ENCODE peak calls at places on chromosome 3, in seven cellular contexts. X, A, K, N, U, B and O are unnamed samples.
A peak's percentile ranks its signal among the peaks of the same experiment; 100 is the strongest.

GRCh38 chr3:171462224-171462623 is 2.0 kb upstream of the TNIK start:
- DNase-seq in X (no peak), A (no peak), K (no peak), N (no peak), U (no peak), B (no peak), O (no peak)

GRCh38 chr3:57068437-57069089 is 8.1 kb downstream of the SPATA12 start:
- DNase-seq in X (no peak), A (peak; percentile 81), K (peak; percentile 79), N (peak; percentile 77), U (no peak), B (no peak), O (no peak)

GRCh38 chr3:74883690-74884089 is 269.2 kb upstream of the CNTN3 start:
- DNase-seq in X (no peak), A (no peak), K (no peak), N (no peak), U (no peak), B (no peak), O (no peak)

GRCh38 chr3:126982522-126983175 is at the start of gene PLXNA1:
- DNase-seq in X (peak; percentile 90), A (peak; percentile 64), K (peak; percentile 70), N (peak; percentile 75), U (peak; percentile 83), B (peak; percentile 61), O (peak; percentile 90)

GRCh38 chr3:174125267-174125844 is 727.8 kb downstream of the NLGN1 start:
- DNase-seq in X (no peak), A (peak; percentile 31), K (no peak), N (no peak), U (no peak), B (no peak), O (no peak)

GRCh38 chr3:161314836-161315391 is 56.4 kb downstream of the SPTSSB start:
- DNase-seq in X (no peak), A (no peak), K (no peak), N (no peak), U (no peak), B (no peak), O (no peak)

GRCh38 chr3:180804871-180805430 is 107.5 kb upstream of the FXR1 start:
- DNase-seq in X (no peak), A (peak; percentile 8), K (peak; percentile 19), N (no peak), U (no peak), B (peak; percentile 24), O (no peak)

GRCh38 chr3:10722921-10723320 is 93.1 kb upstream of the SLC6A11 start:
- DNase-seq in X (no peak), A (no peak), K (no peak), N (no peak), U (no peak), B (no peak), O (no peak)

GRCh38 chr3:126456766-126457388 is 18.8 kb downstream of the ZXDC start:
- DNase-seq in X (no peak), A (no peak), K (peak; percentile 12), N (no peak), U (no peak), B (no peak), O (no peak)

GRCh38 chr3:146817705-146818104 is 212.6 kb upstream of the PLSCR5 start:
- DNase-seq in X (no peak), A (peak; percentile 26), K (no peak), N (no peak), U (no peak), B (no peak), O (no peak)

GRCh38 chr3:60046212-60046611 is 996.4 kb upstream of the CFAP20DC start:
- DNase-seq in X (no peak), A (no peak), K (no peak), N (no peak), U (no peak), B (no peak), O (no peak)

GRCh38 chr3:39208463-39209055 is 16.2 kb upstream of the XIRP1 start:
- DNase-seq in X (no peak), A (peak; percentile 54), K (peak; percentile 63), N (peak; percentile 53), U (peak; percentile 56), B (no peak), O (peak; percentile 14)

GRCh38 chr3:139327861-139328260 is 16.0 kb upstream of the MRPS22 start:
- DNase-seq in X (no peak), A (no peak), K (no peak), N (no peak), U (peak; percentile 8), B (peak; percentile 12), O (no peak)

GRCh38 chr3:125137432-125138033 is 75.0 kb downstream of the SLC12A8 start:
- DNase-seq in X (no peak), A (no peak), K (peak; percentile 81), N (peak; percentile 54), U (no peak), B (no peak), O (no peak)

GRCh38 chr3:127565711-127566110 is 24.8 kb downstream of the TPRA1 start:
- DNase-seq in X (peak; percentile 39), A (no peak), K (no peak), N (no peak), U (no peak), B (no peak), O (no peak)

GRCh38 chr3:122535964-122536363 is 21.2 kb upstream of the KPNA1 start:
- DNase-seq in X (no peak), A (no peak), K (no peak), N (no peak), U (no peak), B (no peak), O (no peak)

GRCh38 chr3:111277226-111277625 is 205.6 kb downstream of the NECTIN3 start:
- DNase-seq in X (no peak), A (no peak), K (no peak), N (no peak), U (no peak), B (no peak), O (peak; percentile 4)

GRCh38 chr3:122318620-122319019 is 6.4 kb upstream of the CSTA start:
- DNase-seq in X (no peak), A (no peak), K (no peak), N (no peak), U (no peak), B (no peak), O (no peak)

GRCh38 chr3:196659901-196660351 is 20.4 kb downstream of the NRROS start:
- DNase-seq in X (peak; percentile 63), A (no peak), K (no peak), N (no peak), U (no peak), B (no peak), O (no peak)

GRCh38 chr3:1375145-1375544 is 282.3 kb downstream of the CNTN6 start:
- DNase-seq in X (no peak), A (no peak), K (no peak), N (no peak), U (no peak), B (no peak), O (no peak)

DNA sequence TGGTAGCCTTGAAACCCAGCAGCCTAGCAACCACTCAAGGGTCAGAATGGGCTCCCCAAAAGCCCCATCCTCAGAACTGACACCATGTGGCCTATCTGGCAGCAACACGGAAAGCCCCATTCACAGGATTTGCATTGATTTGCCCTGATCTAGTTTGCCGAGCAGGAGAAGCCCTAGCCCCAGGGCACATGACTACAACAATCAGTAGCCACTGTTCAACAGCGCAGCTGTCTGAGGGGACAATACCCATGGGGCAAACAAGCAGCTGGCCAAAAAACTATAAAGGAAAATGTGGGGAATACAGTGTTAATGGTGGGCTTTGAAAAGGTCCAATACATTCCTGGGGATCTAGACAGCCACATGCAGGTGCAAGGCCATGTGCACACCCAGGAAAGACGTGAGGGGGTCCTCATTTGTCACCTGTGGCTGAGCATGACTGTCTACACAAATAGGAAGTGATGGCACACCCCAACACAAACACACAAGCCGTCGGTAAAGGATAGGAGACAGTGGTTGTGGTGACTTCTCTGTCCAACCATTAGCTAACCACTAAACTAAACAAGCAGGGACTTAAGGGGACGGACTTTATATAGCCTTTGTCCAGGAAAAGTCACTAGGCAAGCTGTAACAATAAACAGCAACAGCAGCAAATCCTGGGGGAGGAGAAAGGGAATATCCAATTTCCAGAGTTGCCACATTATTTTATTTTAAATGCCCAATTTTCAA is 113.7 kb downstream of the LRIG1 start:
- DNase-seq in X (no peak), A (no peak), K (no peak), N (no peak), U (no peak), B (no peak), O (no peak)
- H3K4me3 ChIP-seq in X (no peak overlapping the region), A (no peak overlapping the region), K (no peak overlapping the region), N (no peak overlapping the region), U (no peak overlapping the region), B (no peak overlapping the region), O (no peak overlapping the region)

GRCh38 chr3:37773471-37773870 is 88.2 kb upstream of the CTDSPL start:
- DNase-seq in X (no peak), A (no peak), K (no peak), N (no peak), U (no peak), B (no peak), O (no peak)

GRCh38 chr3:37768107-37768809 is 93.4 kb upstream of the CTDSPL start:
- DNase-seq in X (no peak), A (no peak), K (no peak), N (no peak), U (no peak), B (no peak), O (peak; percentile 11)

GRCh38 chr3:37772773-37773291 is 88.8 kb upstream of the CTDSPL start:
- DNase-seq in X (no peak), A (no peak), K (no peak), N (no peak), U (no peak), B (no peak), O (no peak)

GRCh38 chr3:37770938-37771918 is 90.5 kb upstream of the CTDSPL start:
- DNase-seq in X (no peak), A (no peak), K (peak; percentile 90), N (peak; percentile 57), U (no peak), B (peak; percentile 37), O (no peak)

GRCh38 chr3:37770336-37770735 is 91.3 kb upstream of the CTDSPL start:
- DNase-seq in X (no peak), A (no peak), K (no peak), N (no peak), U (no peak), B (no peak), O (no peak)
- H3K27me3 ChIP-seq in X (no peaks in the 10 kb centered on the region), A (peaks cover 33% of the 10 kb centered on the region), K (no peaks in the 10 kb centered on the region), N (no peaks in the 10 kb centered on the region), U (peaks cover 13% of the 10 kb centered on the region), B (no peaks in the 10 kb centered on the region), O (no peaks in the 10 kb centered on the region)

DNA sequence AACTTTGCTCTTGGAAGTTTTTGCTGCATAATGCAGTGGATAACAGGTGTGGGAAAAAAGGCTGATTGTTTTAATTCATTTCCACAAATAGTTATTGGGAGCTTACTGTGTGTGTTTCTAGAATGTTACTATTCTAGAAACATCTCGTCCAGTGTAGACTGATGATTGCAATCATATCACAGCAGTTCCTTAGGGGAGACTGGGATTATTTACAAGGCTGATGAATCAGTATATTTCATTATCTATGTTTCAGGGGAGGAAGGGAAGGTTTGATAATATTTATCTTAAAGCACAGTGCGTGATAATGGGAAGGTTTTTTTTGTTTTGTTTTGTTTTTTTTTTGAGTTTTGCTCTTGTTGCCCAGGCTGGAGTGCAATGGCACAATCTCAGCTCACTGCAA is 2.4 kb downstream of the USP13 start:
- DNase-seq in X (no peak), A (no peak), K (no peak), N (no peak), U (no peak), B (no peak), O (no peak)
- H3K4me3 ChIP-seq in X (no peak overlapping the region), A (no peak overlapping the region), K (no peak overlapping the region), N (no peak overlapping the region), U (peak overlapping the region; percentile 96), B (no peak overlapping the region), O (no peak overlapping the region)

DNA sequence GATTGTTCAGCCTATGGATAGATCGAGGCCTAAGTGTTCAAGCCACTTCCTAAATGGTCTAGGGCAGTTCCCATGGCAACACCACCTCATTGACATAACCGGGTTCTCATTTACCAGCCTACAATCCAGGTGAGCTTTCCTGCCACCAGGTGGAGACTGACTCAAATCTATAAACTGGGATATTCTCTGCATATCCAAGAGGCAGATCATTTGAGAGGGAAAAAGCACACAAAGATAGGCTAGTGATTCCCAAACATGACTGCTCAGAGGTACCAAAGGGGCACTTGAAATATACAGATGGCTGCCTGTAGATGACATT is 141.3 kb upstream of the PROK2 start:
- DNase-seq in X (no peak), A (peak; percentile 65), K (no peak), N (no peak), U (peak; percentile 10), B (no peak), O (no peak)
- H3K27me3 ChIP-seq in X (no peaks in the 10 kb centered on the region), A (no peaks in the 10 kb centered on the region), K (no peaks in the 10 kb centered on the region), N (no peaks in the 10 kb centered on the region), U (no peaks in the 10 kb centered on the region), B (no peaks in the 10 kb centered on the region), O (no peaks in the 10 kb centered on the region)